ENCODE peak calls at places on chromosomes 13 and 19, in five cellular contexts. Z, U, W, N and D are unnamed samples.

GRCh38 chr13:45674908-45675307 is 27.2 kb upstream of the CBY2 start:
- DNase-seq in Z (peak; percentile 18), U (no peak), W (no peak), N (peak; percentile 92), D (peak; percentile 8)

GRCh38 chr19:5908773-5909442 is 4.2 kb downstream of the VMAC start:
- DNase-seq in Z (no peak), U (no peak), W (no peak), N (no peak), D (no peak)

GRCh38 chr13:22861958-22862466 is 318.8 kb upstream of the SGCG start:
- DNase-seq in Z (no peak), U (no peak), W (no peak), N (no peak), D (no peak)

GRCh38 chr19:15187026-15188007 is 13.5 kb downstream of the NOTCH3 start:
- DNase-seq in Z (no peak), U (no peak), W (no peak), N (no peak), D (no peak)

GRCh38 chr19:41624515-41624914 is 2.4 kb downstream of the CEACAM4 start:
- DNase-seq in Z (no peak), U (peak; percentile 22), W (no peak), N (no peak), D (no peak)

GRCh38 chr13:44436589-44437337 is 63.1 kb downstream of the SERP2 start:
- DNase-seq in Z (peak; percentile 96), U (peak; percentile 96), W (peak; percentile 90), N (peak; percentile 95), D (peak; percentile 79)

GRCh38 chr13:64075543-64076271 is 2660.1 kb upstream of the PCDH20 start:
- DNase-seq in Z (no peak), U (no peak), W (no peak), N (no peak), D (no peak)

GRCh38 chr13:39895254-39895653 is 239.8 kb downstream of the COG6 start:
- DNase-seq in Z (no peak), U (no peak), W (no peak), N (peak; percentile 36), D (no peak)

GRCh38 chr19:23823952-23824389 is 65.3 kb upstream of the ZNF681 start:
- DNase-seq in Z (peak; percentile 3), U (no peak), W (no peak), N (peak; percentile 19), D (peak; percentile 61)

GRCh38 chr19:46350029-46350757 is 3.3 kb downstream of the PPP5C start:
- DNase-seq in Z (no peak), U (no peak), W (no peak), N (no peak), D (no peak)

GRCh38 chr19:15248648-15249559 is 16.7 kb upstream of the EPHX3 start:
- DNase-seq in Z (peak; percentile 88), U (no peak), W (peak; percentile 89), N (peak; percentile 94), D (no peak)

GRCh38 chr19:39679056-39679790 is 23.5 kb downstream of the LGALS16 start:
- DNase-seq in Z (no peak), U (no peak), W (peak; percentile 25), N (no peak), D (no peak)

GRCh38 chr19:6720369-6721112 is at the start of gene C3:
- DNase-seq in Z (peak; percentile 36), U (no peak), W (peak; percentile 70), N (peak; percentile 74), D (no peak)

GRCh38 chr19:2912306-2912705 is 11.6 kb downstream of the ZNF57 start:
- DNase-seq in Z (no peak), U (no peak), W (no peak), N (no peak), D (no peak)

GRCh38 chr13:41139296-41139966 is 6.8 kb upstream of the KBTBD6 start:
- DNase-seq in Z (peak; percentile 51), U (no peak), W (no peak), N (peak; percentile 57), D (no peak)

GRCh38 chr13:92054389-92054788 is 656.0 kb downstream of the GPC5 start:
- DNase-seq in Z (no peak), U (no peak), W (no peak), N (no peak), D (no peak)

GRCh38 chr19:4773047-4773640 is 18.4 kb upstream of the FEM1A start:
- DNase-seq in Z (no peak), U (no peak), W (no peak), N (no peak), D (no peak)

GRCh38 chr19:16927883-16928282 is 39.1 kb downstream of the F2RL3 start:
- DNase-seq in Z (no peak), U (no peak), W (no peak), N (no peak), D (no peak)

GRCh38 chr13:23743717-23744116 is 145.5 kb downstream of the MIPEP start:
- DNase-seq in Z (no peak), U (no peak), W (no peak), N (no peak), D (no peak)

GRCh38 chr19:13689050-13689449 is 75.3 kb upstream of the MRI1 start:
- DNase-seq in Z (peak; percentile 23), U (peak; percentile 54), W (no peak), N (peak; percentile 30), D (peak; percentile 10)

GRCh38 chr19:35268546-35269424 is at the start of gene USF2:
- DNase-seq in Z (peak; percentile 75), U (peak; percentile 83), W (peak; percentile 81), N (peak; percentile 65), D (peak; percentile 66)

GRCh38 chr13:34155931-34156607 is 338.1 kb downstream of the RFC3 start:
- DNase-seq in Z (peak; percentile 23), U (no peak), W (no peak), N (peak; percentile 81), D (no peak)

GRCh38 chr13:63910406-63910957 is 2494.8 kb upstream of the PCDH20 start:
- DNase-seq in Z (peak; percentile 39), U (peak; percentile 68), W (no peak), N (no peak), D (no peak)

GRCh38 chr13:94345374-94346195 is 133.9 kb downstream of the DCT start:
- DNase-seq in Z (peak; percentile 79), U (no peak), W (no peak), N (peak; percentile 44), D (no peak)

GRCh38 chr19:10503002-10503789 is at the start of gene KEAP1:
- DNase-seq in Z (peak; percentile 36), U (peak; percentile 70), W (no peak), N (peak; percentile 42), D (no peak)

GRCh38 chr19:17289489-17289888 is 7.8 kb downstream of the ANKLE1 start:
- DNase-seq in Z (peak; percentile 92), U (peak; percentile 87), W (peak; percentile 75), N (peak; percentile 84), D (peak; percentile 62)

GRCh38 chr19:34667349-34668076 is 9.4 kb downstream of the SCGB2B2 start:
- DNase-seq in Z (peak; percentile 40), U (no peak), W (no peak), N (peak; percentile 21), D (peak; percentile 81)

GRCh38 chr13:52600666-52601065 is 41.6 kb upstream of the HNRNPA1L2 start:
- DNase-seq in Z (peak; percentile 35), U (no peak), W (no peak), N (no peak), D (no peak)

GRCh38 chr19:31693131-31693700 is 344.0 kb upstream of the TSHZ3 start:
- DNase-seq in Z (no peak), U (no peak), W (no peak), N (no peak), D (no peak)

GRCh38 chr13:79593121-79593520 is 112.2 kb downstream of the NDFIP2 start:
- DNase-seq in Z (no peak), U (no peak), W (no peak), N (no peak), D (no peak)

GRCh38 chr13:64935441-64935840 is 2294.7 kb downstream of the PCDH9 start:
- DNase-seq in Z (no peak), U (no peak), W (no peak), N (no peak), D (no peak)

GRCh38 chr13:90868321-90868920 is 479.1 kb upstream of the MIR17HG start:
- DNase-seq in Z (peak; percentile 55), U (no peak), W (no peak), N (peak; percentile 18), D (no peak)

GRCh38 chr19:36573948-36574726 is 1.0 kb upstream of the ZNF529 start:
- DNase-seq in Z (peak; percentile 28), U (peak; percentile 48), W (no peak), N (no peak), D (no peak)